ENCODE peak calls at places on chromosomes 13 and 19, in six cellular contexts. H is GM12878, D is HCT116, G is H1, J is K562, F is SK-N-SH. K is an unnamed sample.

GRCh38 chr13:32080328-32080744 is 48.8 kb downstream of the FRY start:
- DNase-seq in H (no peak), D (no peak), G (no peak), J (no peak), F (no peak), K (no peak)

GRCh38 chr13:34155931-34156607 is 338.1 kb downstream of the RFC3 start:
- DNase-seq in H (no peak), D (peak; percentile 61), G (no peak), J (no peak), F (no peak), K (no peak)

GRCh38 chr13:46595136-46595917 is 42.4 kb downstream of the LRCH1 start:
- DNase-seq in H (no peak), D (no peak), G (no peak), J (no peak), F (no peak), K (peak; percentile 64)

GRCh38 chr13:27079421-27079958 is 92.1 kb downstream of the USP12 start:
- DNase-seq in H (no peak), D (no peak), G (peak; percentile 17), J (no peak), F (no peak), K (no peak)

GRCh38 chr13:92362717-92363116 is 863.9 kb upstream of the GPC6 start:
- DNase-seq in H (no peak), D (no peak), G (no peak), J (no peak), F (no peak), K (no peak)

GRCh38 chr13:101127741-101128353 is 288.5 kb downstream of the NALCN start:
- DNase-seq in H (no peak), D (peak; percentile 21), G (no peak), J (peak; percentile 37), F (peak; percentile 53), K (peak; percentile 67)

GRCh38 chr13:84844473-84844872 is 954.7 kb downstream of the SLITRK6 start:
- DNase-seq in H (no peak), D (peak; percentile 4), G (no peak), J (no peak), F (peak; percentile 32), K (peak; percentile 48)

GRCh38 chr19:49473868-49474544 is at the start of gene FLT3LG:
- DNase-seq in H (no peak), D (no peak), G (no peak), J (peak; percentile 87), F (peak; percentile 96), K (peak; percentile 72)

GRCh38 chr19:10891360-10892108 is 20.2 kb downstream of the CARM1 start:
- DNase-seq in H (no peak), D (no peak), G (no peak), J (no peak), F (no peak), K (no peak)

GRCh38 chr13:99523838-99524237 is 22.6 kb downstream of the TM9SF2 start:
- DNase-seq in H (no peak), D (no peak), G (no peak), J (no peak), F (no peak), K (no peak)

GRCh38 chr19:55113570-55114039 is 3.8 kb downstream of the PPP1R12C start:
- DNase-seq in H (no peak), D (no peak), G (no peak), J (peak; percentile 53), F (peak; percentile 70), K (no peak)

GRCh38 chr13:113951246-113951999 is 22.5 kb downstream of the C13orf46 start:
- DNase-seq in H (no peak), D (peak; percentile 57), G (peak; percentile 27), J (peak; percentile 81), F (peak; percentile 66), K (peak; percentile 89)

GRCh38 chr19:48656840-48657474 is 11.0 kb upstream of the CA11 start:
- DNase-seq in H (no peak), D (no peak), G (no peak), J (no peak), F (no peak), K (no peak)

GRCh38 chr19:51002542-51003311 is 1.3 kb upstream of the KLK8 start:
- DNase-seq in H (no peak), D (peak; percentile 99), G (peak; percentile 79), J (peak; percentile 97), F (peak; percentile 41), K (peak; percentile 97)

GRCh38 chr13:44397766-44398223 is 24.2 kb downstream of the SERP2 start:
- DNase-seq in H (no peak), D (no peak), G (no peak), J (peak; percentile 88), F (no peak), K (no peak)

GRCh38 chr19:4089946-4090345 is 23.2 kb upstream of the ZBTB7A start:
- DNase-seq in H (no peak), D (no peak), G (no peak), J (no peak), F (no peak), K (no peak)

GRCh38 chr13:113981201-113981605 is 7.3 kb upstream of the C13orf46 start:
- DNase-seq in H (no peak), D (peak; percentile 78), G (no peak), J (no peak), F (no peak), K (no peak)

GRCh38 chr19:34475026-34475974 is 6.3 kb upstream of the WTIP start:
- DNase-seq in H (no peak), D (no peak), G (no peak), J (peak; percentile 24), F (no peak), K (no peak)

GRCh38 chr19:4229179-4229931 is at the start of gene EBI3:
- DNase-seq in H (peak; percentile 88), D (no peak), G (no peak), J (peak; percentile 71), F (no peak), K (no peak)

GRCh38 chr19:12783849-12784393 is 7.4 kb upstream of the JUNB start:
- DNase-seq in H (no peak), D (no peak), G (no peak), J (peak; percentile 68), F (no peak), K (no peak)

GRCh38 chr13:110520431-110521295 is 40.9 kb downstream of the RAB20 start:
- DNase-seq in H (no peak), D (no peak), G (no peak), J (no peak), F (no peak), K (no peak)

GRCh38 chr13:45167611-45168554 is 33.0 kb downstream of the KCTD4 start:
- DNase-seq in H (no peak), D (peak; percentile 85), G (no peak), J (peak; percentile 3), F (no peak), K (no peak)

GRCh38 chr13:110756268-110756667 is 42.8 kb downstream of the ING1 start:
- DNase-seq in H (no peak), D (no peak), G (peak; percentile 21), J (no peak), F (no peak), K (no peak)

GRCh38 chr19:16702123-16702522 is 17.5 kb upstream of the NWD1 start:
- DNase-seq in H (no peak), D (no peak), G (no peak), J (peak; percentile 16), F (peak; percentile 48), K (no peak)

DNA sequence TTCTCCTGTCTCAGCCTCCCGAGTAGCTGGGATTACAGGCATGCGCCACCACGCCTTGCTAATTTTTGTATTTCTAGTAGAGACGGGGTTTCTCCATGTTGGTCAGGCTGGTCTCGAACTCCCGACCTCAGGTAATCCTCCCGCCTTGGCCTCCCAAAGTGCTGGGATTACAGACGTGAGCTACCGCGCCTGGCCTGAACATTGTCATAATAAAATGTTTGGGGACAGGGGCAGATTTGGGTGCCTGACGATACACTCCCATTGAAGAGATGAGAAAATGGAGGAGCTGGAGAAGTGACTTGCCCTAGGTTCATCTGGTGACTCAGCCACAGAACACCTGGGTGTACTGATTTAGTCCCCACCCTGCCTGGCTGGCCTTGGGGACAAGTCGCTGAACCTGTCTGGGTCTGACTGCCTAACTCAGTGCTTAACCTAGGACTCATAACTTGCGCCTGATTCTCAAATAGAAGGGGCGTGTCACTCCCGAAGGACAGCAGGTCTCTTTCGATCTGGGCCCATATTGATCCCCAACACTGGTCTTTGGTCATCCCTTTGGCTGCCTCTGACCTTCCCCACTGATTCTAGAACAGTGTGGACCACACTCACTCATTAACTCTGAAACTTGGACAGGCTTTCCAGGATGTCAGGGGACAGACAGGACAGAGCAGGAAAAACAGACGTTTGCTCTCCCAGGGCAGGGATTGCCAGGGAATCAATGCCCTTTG is 7.6 kb upstream of the BICRA start:
- DNase-seq in H (no peak), D (no peak), G (no peak), J (peak; percentile 26), F (no peak), K (no peak)
- TF ChIP-seq JUND in H (no peak), D (no peak), G (no peak), J (no peak), F (no peak), K (no peak)

DNA sequence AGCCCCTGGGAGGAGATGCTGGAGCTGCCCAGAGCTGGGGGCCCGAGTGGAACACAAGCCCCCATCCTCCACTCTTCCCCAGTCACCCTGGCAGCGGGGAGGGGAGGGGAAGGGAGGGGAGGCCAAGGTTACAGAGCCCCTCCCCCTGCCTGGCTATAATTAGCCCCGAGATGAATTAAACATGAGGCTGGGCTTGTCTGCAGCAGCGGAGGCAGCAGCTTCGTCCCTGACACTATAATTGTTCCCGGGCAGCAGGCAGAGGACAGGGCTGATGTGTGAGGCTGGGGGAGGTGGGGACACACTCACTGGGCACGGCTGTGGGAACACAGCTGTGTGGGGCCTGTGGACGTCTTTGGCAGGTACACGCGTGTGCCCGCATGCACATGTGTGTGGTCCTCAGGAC is 28.3 kb downstream of the TINCR start:
- DNase-seq in H (no peak), D (no peak), G (no peak), J (no peak), F (peak; percentile 66), K (no peak)
- TF ChIP-seq JUND in H (no peak), D (no peak), G (no peak), J (no peak), F (no peak), K (no peak)

GRCh38 chr13:111957913-111958450 is 109.0 kb upstream of the SOX1 start:
- DNase-seq in H (no peak), D (no peak), G (no peak), J (no peak), F (no peak), K (no peak)
- TF ChIP-seq JUND in H (no peak), D (no peak), G (no peak), J (no peak), F (no peak), K (no peak)

GRCh38 chr13:47908200-47908902 is 92.7 kb downstream of the SUCLA2 start:
- DNase-seq in H (no peak), D (no peak), G (no peak), J (peak; percentile 5), F (no peak), K (no peak)
- TF ChIP-seq JUND in H (no peak), D (no peak), G (no peak), J (no peak), F (no peak), K (no peak)

GRCh38 chr13:49855930-49856329 is 63.4 kb upstream of the KPNA3 start:
- DNase-seq in H (no peak), D (no peak), G (no peak), J (no peak), F (no peak), K (no peak)
- TF ChIP-seq JUND in H (no peak), D (no peak), G (no peak), J (no peak), F (no peak), K (no peak)

GRCh38 chr13:107563099-107563925 is 652.0 kb downstream of the LIG4 start:
- DNase-seq in H (no peak), D (no peak), G (no peak), J (no peak), F (peak; percentile 25), K (no peak)
- TF ChIP-seq JUND in H (no peak), D (no peak), G (no peak), J (no peak), F (no peak), K (no peak)

K was measured in T47D.